ENCODE peak calls at places on chromosomes 13 and 19, in ten cellular contexts. B is naive thymus-derived CD4-positive, alpha-beta T cell; A is stimulated activated CD4-positive, alpha-beta T cell treated with anti-CD3 and anti-CD28 coated beads, Interleukin-1b, Interleukin-23, amount 100 ng/mL, for 4 hours; M is globus pallidus; R is ecto neural progenitor cell; U is T-helper 17 cell; E is SHP77; G is activated CD4-positive, CD25-positive, alpha-beta regulatory T cell; Z is NCI-H2029; H is substantia nigra. Y is an unnamed sample.
A peak's percentile ranks its signal among the peaks of the same experiment; 100 is the strongest.

GRCh38 chr13:100330662-100331061 is 241.8 kb downstream of the PCCA start:
- DNase-seq in B (no peak), A (no peak), M (no peak), R (no peak), U (no peak), E (no peak), G (no peak), Z (no peak), H (no peak), Y (no peak)

GRCh38 chr13:89029062-89029461 is 1357.9 kb downstream of the SLITRK5 start:
- DNase-seq in B (no peak), A (no peak), M (no peak), R (no peak), U (no peak), E (no peak), G (no peak), Z (no peak), H (no peak), Y (no peak)

GRCh38 chr19:35114656-35115537 is 726 bp upstream of the FXYD3 start:
- DNase-seq in B (peak; percentile 66), A (peak; percentile 65), M (peak; percentile 96), R (peak; percentile 92), U (peak; percentile 54), E (peak; percentile 32), G (peak; percentile 27), Z (peak; percentile 6), H (peak; percentile 90), Y (no peak)

GRCh38 chr13:113990321-113990837 is 16.5 kb upstream of the C13orf46 start:
- DNase-seq in B (no peak), A (no peak), M (no peak), R (no peak), U (no peak), E (no peak), G (no peak), Z (no peak), H (no peak), Y (no peak)

GRCh38 chr19:4338441-4339350 is at the start of gene STAP2:
- DNase-seq in B (peak; percentile 17), A (no peak), M (no peak), R (no peak), U (no peak), E (no peak), G (no peak), Z (peak; percentile 23), H (no peak), Y (no peak)

GRCh38 chr13:50592412-50593145 is 250.9 kb downstream of the DLEU7 start:
- DNase-seq in B (no peak), A (no peak), M (no peak), R (no peak), U (no peak), E (no peak), G (no peak), Z (no peak), H (no peak), Y (peak; percentile 35)

GRCh38 chr19:48568345-48568886 is 16.4 kb downstream of the SULT2B1 start:
- DNase-seq in B (no peak), A (no peak), M (peak; percentile 29), R (no peak), U (no peak), E (peak; percentile 34), G (no peak), Z (peak; percentile 82), H (peak; percentile 56), Y (peak; percentile 81)

GRCh38 chr19:43618921-43619261 is 538 bp downstream of the ZNF428 start:
- DNase-seq in B (no peak), A (peak; percentile 24), M (no peak), R (no peak), U (no peak), E (peak; percentile 83), G (no peak), Z (peak; percentile 72), H (no peak), Y (no peak)

GRCh38 chr13:111404746-111405145 is 84.3 kb downstream of the TEX29 start:
- DNase-seq in B (no peak), A (no peak), M (no peak), R (no peak), U (no peak), E (no peak), G (no peak), Z (no peak), H (no peak), Y (no peak)

GRCh38 chr13:98198683-98199082 is 21.6 kb upstream of the RNF113B start:
- DNase-seq in B (no peak), A (no peak), M (no peak), R (no peak), U (no peak), E (no peak), G (no peak), Z (no peak), H (no peak), Y (no peak)

GRCh38 chr13:110485604-110486003 is 75.9 kb downstream of the RAB20 start:
- DNase-seq in B (no peak), A (no peak), M (no peak), R (peak; percentile 76), U (no peak), E (no peak), G (no peak), Z (no peak), H (no peak), Y (no peak)

GRCh38 chr13:111948281-111948680 is 118.7 kb upstream of the SOX1 start:
- DNase-seq in B (no peak), A (no peak), M (no peak), R (peak; percentile 27), U (no peak), E (no peak), G (no peak), Z (no peak), H (no peak), Y (no peak)

GRCh38 chr13:114118763-114119123 is 13.7 kb downstream of the RASA3 start:
- DNase-seq in B (no peak), A (no peak), M (no peak), R (no peak), U (no peak), E (no peak), G (no peak), Z (no peak), H (no peak), Y (no peak)

GRCh38 chr13:96091164-96091931 is 1.4 kb downstream of the HS6ST3 start:
- DNase-seq in B (no peak), A (no peak), M (peak; percentile 14), R (peak; percentile 62), U (no peak), E (no peak), G (no peak), Z (no peak), H (peak; percentile 17), Y (no peak)

GRCh38 chr19:2558543-2558942 is 82.6 kb downstream of the GADD45B start:
- DNase-seq in B (no peak), A (no peak), M (no peak), R (no peak), U (no peak), E (no peak), G (no peak), Z (no peak), H (no peak), Y (no peak)

GRCh38 chr19:34733266-34733825 is 697 bp upstream of the ZNF181 start:
- DNase-seq in B (no peak), A (no peak), M (no peak), R (no peak), U (peak; percentile 13), E (peak; percentile 67), G (no peak), Z (peak; percentile 66), H (no peak), Y (no peak)

GRCh38 chr13:25232937-25233515 is 54.3 kb downstream of the MTMR6 start:
- DNase-seq in B (no peak), A (no peak), M (peak; percentile 79), R (no peak), U (no peak), E (peak; percentile 36), G (no peak), Z (no peak), H (no peak), Y (no peak)

GRCh38 chr13:98279473-98280175 is 102.6 kb upstream of the RNF113B start:
- DNase-seq in B (peak; percentile 10), A (no peak), M (no peak), R (no peak), U (no peak), E (no peak), G (no peak), Z (peak; percentile 50), H (no peak), Y (no peak)

GRCh38 chr19:51531349-51532315 is at the start of gene SIGLEC6:
- DNase-seq in B (no peak), A (no peak), M (peak; percentile 48), R (no peak), U (no peak), E (no peak), G (no peak), Z (no peak), H (peak; percentile 40), Y (no peak)

GRCh38 chr13:23778879-23779278 is 110.3 kb downstream of the MIPEP start:
- DNase-seq in B (no peak), A (no peak), M (no peak), R (no peak), U (no peak), E (no peak), G (no peak), Z (no peak), H (no peak), Y (no peak)

Y was measured in GM04504.